ENCODE peak calls at places on chromosomes 13 and 19, in eight cellular contexts. T, E, C, W, U, I, A and D are unnamed samples.

GRCh38 chr13:78478183-78478582 is 125.2 kb downstream of the POU4F1 start:
- DNase-seq in A (no peak), C (no peak), U (no peak), I (no peak), E (no peak), T (no peak), W (no peak), D (no peak)

GRCh38 chr19:49133621-49134454 is 14.5 kb downstream of the PPFIA3 start:
- DNase-seq in C (no peak), T (peak), U (peak), W (peak), I (peak), A (peak), E (peak), D (no peak)

GRCh38 chr13:83499286-83499685 is 383.0 kb downstream of the SLITRK1 start:
- DNase-seq in E (no peak), W (no peak), C (no peak), T (no peak), I (no peak), A (no peak), U (no peak), D (no peak)

GRCh38 chr13:97856001-97856675 is 97.3 kb upstream of the IPO5 start:
- DNase-seq in T (no peak), W (peak), U (no peak), E (peak), A (no peak), C (no peak), I (no peak), D (no peak)

GRCh38 chr19:50509366-50509765 is 1.6 kb downstream of the JOSD2 start:
- DNase-seq in I (no peak), E (no peak), T (no peak), U (no peak), A (no peak), C (no peak), W (no peak), D (no peak)

GRCh38 chr19:45496349-45496953 is 396 bp downstream of the RTN2 start:
- DNase-seq in W (peak), T (no peak), I (peak), C (no peak), E (peak), A (no peak), U (peak), D (no peak)

GRCh38 chr13:28532226-28533048 is 37.5 kb upstream of the FLT1 start:
- DNase-seq in C (no peak), E (no peak), T (no peak), A (no peak), U (peak), W (no peak), I (no peak), D (no peak)

GRCh38 chr19:19615086-19615485 is 3.4 kb downstream of the PBX4 start:
- DNase-seq in A (no peak), E (no peak), T (peak), W (no peak), C (no peak), I (no peak), U (no peak), D (no peak)

GRCh38 chr13:50951366-50951765 is 41.8 kb downstream of the RNASEH2B start:
- DNase-seq in C (no peak), W (no peak), U (peak), E (no peak), I (no peak), A (no peak), T (no peak), D (no peak)

GRCh38 chr13:63629591-63629990 is 2213.9 kb upstream of the PCDH20 start:
- DNase-seq in U (no peak), A (no peak), I (no peak), W (no peak), T (no peak), E (no peak), C (no peak), D (no peak)

GRCh38 chr19:44303976-44304568 is 753 bp downstream of the ZNF235 start:
- DNase-seq in E (no peak), A (peak), I (no peak), U (peak), W (peak), C (no peak), T (peak), D (no peak)

GRCh38 chr13:78398743-78399410 is 204.5 kb downstream of the POU4F1 start:
- DNase-seq in U (no peak), T (no peak), C (no peak), A (no peak), E (no peak), I (no peak), W (no peak), D (no peak)

GRCh38 chr13:99614465-99614885 is 113.2 kb downstream of the TM9SF2 start:
- DNase-seq in T (peak), U (no peak), I (no peak), A (peak), C (no peak), W (peak), E (no peak), D (no peak)

GRCh38 chr13:46526763-46527162 is 26.2 kb upstream of the LRCH1 start:
- DNase-seq in T (no peak), U (no peak), E (no peak), W (no peak), A (no peak), I (no peak), C (no peak), D (no peak)

GRCh38 chr13:33303885-33304284 is 18.3 kb upstream of the STARD13 start:
- DNase-seq in I (no peak), U (no peak), C (no peak), W (no peak), T (no peak), E (no peak), A (no peak), D (no peak)

GRCh38 chr13:25032160-25032559 is 63.8 kb upstream of the PABPC3 start:
- DNase-seq in A (no peak), E (no peak), C (no peak), W (no peak), T (no peak), I (no peak), U (no peak), D (no peak)

GRCh38 chr19:1511989-1512338 is 855 bp downstream of the ADAMTSL5 start:
- DNase-seq in I (no peak), W (no peak), C (no peak), E (no peak), U (no peak), A (no peak), T (no peak), D (no peak)

GRCh38 chr13:105928048-105928447 is 607.4 kb downstream of the EFNB2 start:
- DNase-seq in I (no peak), A (no peak), T (no peak), W (no peak), C (no peak), E (no peak), U (no peak), D (no peak)

GRCh38 chr13:22055259-22055658 is 384.4 kb downstream of the FGF9 start:
- DNase-seq in E (no peak), C (no peak), W (no peak), U (peak), A (no peak), I (no peak), T (no peak), D (no peak)

GRCh38 chr13:76379341-76380105 is 506.7 kb downstream of the KCTD12 start:
- DNase-seq in W (no peak), A (no peak), T (no peak), E (no peak), C (no peak), I (no peak), U (no peak), D (no peak)

GRCh38 chr13:67120872-67121531 is 109.1 kb downstream of the PCDH9 start:
- DNase-seq in I (no peak), A (no peak), U (peak), C (no peak), E (no peak), W (no peak), T (no peak), D (no peak)

GRCh38 chr19:16897572-16898056 is 8.8 kb downstream of the F2RL3 start:
- DNase-seq in I (peak), U (peak), A (no peak), C (no peak), E (no peak), W (no peak), T (no peak), D (no peak)

GRCh38 chr19:41261474-41262190 is 2.5 kb upstream of the HNRNPUL1 start:
- DNase-seq in C (no peak), W (peak), U (no peak), T (no peak), I (no peak), A (no peak), E (no peak), D (no peak)

GRCh38 chr13:62910541-62910940 is 1494.9 kb upstream of the PCDH20 start:
- DNase-seq in U (no peak), W (no peak), I (no peak), E (no peak), T (no peak), C (no peak), A (no peak), D (no peak)

GRCh38 chr19:32123355-32123940 is 222.0 kb upstream of the ZNF507 start:
- DNase-seq in C (no peak), T (no peak), A (no peak), W (no peak), E (no peak), I (no peak), U (no peak), D (no peak)

GRCh38 chr13:31050486-31051400 is 111.0 kb downstream of the HSPH1 start:
- DNase-seq in T (no peak), I (no peak), A (no peak), E (no peak), W (no peak), C (no peak), U (no peak), D (no peak)

GRCh38 chr19:13844130-13844631 is 32.8 kb upstream of the NANOS3 start:
- DNase-seq in I (no peak), W (peak), C (no peak), T (no peak), A (no peak), E (no peak), U (no peak), D (no peak)

GRCh38 chr19:10884273-10884672 is 12.9 kb downstream of the CARM1 start:
- DNase-seq in T (no peak), C (no peak), I (no peak), U (peak), W (no peak), E (peak), A (no peak), D (no peak)

GRCh38 chr19:55189424-55189823 is 9.3 kb upstream of the SYT5 start:
- DNase-seq in A (no peak), U (peak), W (no peak), T (no peak), I (no peak), E (peak), C (no peak), D (no peak)

GRCh38 chr13:110634558-110634957 is 19.2 kb downstream of the NAXD start:
- DNase-seq in C (no peak), W (no peak), U (no peak), I (no peak), T (no peak), A (no peak), E (no peak), D (no peak)

GRCh38 chr19:21109116-21109515 is 27.1 kb downstream of the ZNF714 start:
- DNase-seq in I (no peak), A (no peak), W (no peak), E (no peak), U (no peak), T (no peak), C (no peak), D (no peak)

GRCh38 chr13:68714292-68714691 is 1393.3 kb upstream of the ATXN8OS start:
- DNase-seq in E (no peak), W (no peak), T (no peak), U (no peak), A (no peak), I (no peak), C (no peak), D (no peak)

GRCh38 chr19:37333457-37333856 is 37.4 kb upstream of the ZNF527 start:
- DNase-seq in W (no peak), E (no peak), I (no peak), T (no peak), U (no peak), C (no peak), A (no peak), D (no peak)

GRCh38 chr19:48965806-48966540 is 864 bp downstream of the FTL start:
- DNase-seq in E (peak), C (peak), T (peak), I (peak), W (peak), A (peak), U (peak), D (peak)

GRCh38 chr13:95626768-95627167 is 17.7 kb downstream of the DZIP1 start:
- DNase-seq in U (no peak), W (no peak), I (no peak), C (no peak), A (no peak), E (no peak), T (no peak), D (no peak)

GRCh38 chr19:50705422-50706019 is 14.1 kb downstream of the SHANK1 start:
- DNase-seq in A (no peak), C (no peak), W (no peak), T (peak), E (no peak), I (peak), U (peak), D (no peak)

GRCh38 chr13:40456397-40456958 is 210.0 kb downstream of the FOXO1 start:
- DNase-seq in W (no peak), C (no peak), I (no peak), A (no peak), E (no peak), T (no peak), U (no peak), D (no peak)

GRCh38 chr13:30409911-30410704 is 12.2 kb upstream of the UBE2L5 start:
- DNase-seq in E (peak), A (no peak), I (no peak), C (no peak), W (no peak), T (no peak), U (peak), D (no peak)